ENCODE peak calls at places on chromosome 16, in ten cellular contexts. B, Z, L, Q, X, I, N, S, K and V are unnamed samples.
A peak's percentile ranks its signal among the peaks of the same experiment; 100 is the strongest.

GRCh38 chr16:1691956-1692355 is 13.9 kb downstream of the JPT2 start:
- DNase-seq in B (no peak), Z (peak; percentile 77), L (peak; percentile 89), Q (no peak), X (no peak), I (no peak), N (no peak), S (no peak), K (no peak), V (peak; percentile 67)

GRCh38 chr16:79050063-79050462 is 550.5 kb downstream of the MAF start:
- DNase-seq in B (no peak), Z (no peak), L (no peak), Q (no peak), X (no peak), I (no peak), N (no peak), S (no peak), K (no peak), V (no peak)

GRCh38 chr16:31529398-31530312 is 2.0 kb downstream of the AHSP start:
- DNase-seq in B (peak; percentile 77), Z (no peak), L (no peak), Q (peak; percentile 47), X (no peak), I (no peak), N (peak; percentile 26), S (no peak), K (no peak), V (peak; percentile 17)

GRCh38 chr16:13307255-13307654 is 405.9 kb downstream of the SHISA9 start:
- DNase-seq in B (no peak), Z (no peak), L (peak; percentile 5), Q (no peak), X (no peak), I (no peak), N (no peak), S (no peak), K (no peak), V (peak; percentile 4)

GRCh38 chr16:70433456-70434103 is 5.3 kb downstream of the ST3GAL2 start:
- DNase-seq in B (no peak), Z (peak; percentile 87), L (peak; percentile 57), Q (peak; percentile 70), X (peak; percentile 54), I (no peak), N (peak; percentile 66), S (no peak), K (peak; percentile 49), V (peak; percentile 88)

GRCh38 chr16:73047536-73048291 is at the start of gene ZFHX3:
- DNase-seq in B (no peak), Z (peak; percentile 49), L (no peak), Q (peak; percentile 67), X (peak; percentile 76), I (no peak), N (peak; percentile 83), S (peak; percentile 80), K (peak; percentile 84), V (peak; percentile 72)

GRCh38 chr16:66703359-66704215 is 7.0 kb upstream of the CMTM4 start:
- DNase-seq in B (peak; percentile 32), Z (no peak), L (no peak), Q (no peak), X (no peak), I (no peak), N (no peak), S (no peak), K (no peak), V (no peak)

GRCh38 chr16:87372305-87372704 is 11.3 kb downstream of the FBXO31 start:
- DNase-seq in B (no peak), Z (no peak), L (no peak), Q (no peak), X (no peak), I (no peak), N (no peak), S (no peak), K (no peak), V (no peak)

GRCh38 chr16:66146689-66147330 is 219.7 kb upstream of the CDH5 start:
- DNase-seq in B (no peak), Z (peak; percentile 37), L (no peak), Q (no peak), X (no peak), I (no peak), N (no peak), S (no peak), K (no peak), V (no peak)

GRCh38 chr16:15440852-15441251 is 6.5 kb downstream of the BMERB1 start:
- DNase-seq in B (no peak), Z (peak; percentile 79), L (peak; percentile 83), Q (no peak), X (no peak), I (no peak), N (no peak), S (no peak), K (no peak), V (peak; percentile 87)

GRCh38 chr16:58503863-58504688 is 4.1 kb downstream of the NDRG4 start:
- DNase-seq in B (no peak), Z (no peak), L (no peak), Q (no peak), X (no peak), I (no peak), N (no peak), S (no peak), K (no peak), V (no peak)

GRCh38 chr16:10688291-10688690 is 6.4 kb downstream of the TEKT5 start:
- DNase-seq in B (no peak), Z (no peak), L (no peak), Q (no peak), X (no peak), I (no peak), N (no peak), S (peak; percentile 12), K (no peak), V (no peak)

GRCh38 chr16:12170103-12171025 is 193.8 kb downstream of the SNX29 start:
- DNase-seq in B (no peak), Z (peak; percentile 72), L (no peak), Q (peak; percentile 44), X (no peak), I (no peak), N (peak; percentile 24), S (no peak), K (no peak), V (no peak)

GRCh38 chr16:66585477-66586239 is 6.4 kb downstream of the CMTM2 start:
- DNase-seq in B (no peak), Z (no peak), L (no peak), Q (no peak), X (no peak), I (no peak), N (no peak), S (no peak), K (no peak), V (no peak)

DNA sequence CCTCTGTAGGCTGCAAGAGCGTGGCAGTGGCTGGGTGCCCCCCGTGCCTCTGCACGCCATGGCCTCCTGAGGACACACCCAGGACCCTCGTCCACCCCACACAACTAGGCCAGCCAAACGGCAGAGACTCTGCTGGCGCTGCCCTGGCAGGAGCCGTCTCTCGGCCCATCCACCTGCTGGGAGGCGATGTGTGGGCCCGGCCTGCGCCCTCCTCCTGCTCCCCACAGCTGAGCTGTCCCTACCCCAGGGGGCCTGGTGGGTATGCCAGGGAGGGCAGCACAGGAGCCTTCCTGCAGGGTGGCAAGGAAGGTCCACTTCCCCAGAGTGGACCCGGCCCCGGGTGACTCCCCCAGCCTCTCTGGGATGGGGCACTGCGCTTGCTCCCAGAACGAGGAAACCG is 7.0 kb downstream of the RNF166 start:
- DNase-seq in B (no peak), Z (no peak), L (no peak), Q (no peak), X (no peak), I (no peak), N (no peak), S (no peak), K (no peak), V (no peak)
- H3K36me3 ChIP-seq in B (peaks cover 75% of the 10 kb centered on the region), Z (peaks cover 33% of the 10 kb centered on the region), L (peaks cover 25% of the 10 kb centered on the region), Q (no peaks in the 10 kb centered on the region), X (peaks cover 25% of the 10 kb centered on the region), I (peaks cover 3% of the 10 kb centered on the region), N (no peaks in the 10 kb centered on the region), S (no peaks in the 10 kb centered on the region), K (peaks cover 77% of the 10 kb centered on the region), V (no peaks in the 10 kb centered on the region)

GRCh38 chr16:2967211-2967631 is 1.9 kb upstream of the PAQR4 start:
- DNase-seq in B (no peak), Z (no peak), L (no peak), Q (no peak), X (no peak), I (no peak), N (no peak), S (no peak), K (no peak), V (no peak)
- H3K4me3 ChIP-seq in B (no peak overlapping the region), Z (no peak overlapping the region), L (no peak overlapping the region), Q (no peak overlapping the region), X (peak overlapping the region; percentile 37), I (no peak overlapping the region), N (no peak overlapping the region), S (peak overlapping the region; percentile 35), K (no peak overlapping the region), V (no peak overlapping the region)

GRCh38 chr16:89936981-89937380 is 11.6 kb upstream of the DEF8 start:
- DNase-seq in B (no peak), Z (no peak), L (no peak), Q (no peak), X (no peak), I (no peak), N (no peak), S (no peak), K (no peak), V (no peak)

GRCh38 chr16:89936508-89936907 is 12.0 kb upstream of the DEF8 start:
- DNase-seq in B (no peak), Z (no peak), L (no peak), Q (no peak), X (no peak), I (no peak), N (no peak), S (no peak), K (no peak), V (no peak)

GRCh38 chr16:89934611-89935553 is 11.7 kb downstream of the TUBB3 start:
- DNase-seq in B (no peak), Z (no peak), L (no peak), Q (no peak), X (no peak), I (no peak), N (no peak), S (no peak), K (no peak), V (no peak)

GRCh38 chr16:89936034-89936433 is 12.5 kb upstream of the DEF8 start:
- DNase-seq in B (no peak), Z (no peak), L (no peak), Q (no peak), X (no peak), I (no peak), N (no peak), S (no peak), K (no peak), V (no peak)

GRCh38 chr16:89938636-89938885 is 10.0 kb upstream of the DEF8 start:
- DNase-seq in B (no peak), Z (no peak), L (no peak), Q (no peak), X (no peak), I (no peak), N (no peak), S (no peak), K (no peak), V (no peak)
- H3K27me3 ChIP-seq in B (peaks cover 5% of the 10 kb centered on the region), Z (no peaks in the 10 kb centered on the region), L (no peaks in the 10 kb centered on the region), Q (no peaks in the 10 kb centered on the region), X (no peaks in the 10 kb centered on the region), I (no peaks in the 10 kb centered on the region), N (no peaks in the 10 kb centered on the region), S (no peaks in the 10 kb centered on the region), K (peaks cover 23% of the 10 kb centered on the region), V (no peaks in the 10 kb centered on the region)

DNA sequence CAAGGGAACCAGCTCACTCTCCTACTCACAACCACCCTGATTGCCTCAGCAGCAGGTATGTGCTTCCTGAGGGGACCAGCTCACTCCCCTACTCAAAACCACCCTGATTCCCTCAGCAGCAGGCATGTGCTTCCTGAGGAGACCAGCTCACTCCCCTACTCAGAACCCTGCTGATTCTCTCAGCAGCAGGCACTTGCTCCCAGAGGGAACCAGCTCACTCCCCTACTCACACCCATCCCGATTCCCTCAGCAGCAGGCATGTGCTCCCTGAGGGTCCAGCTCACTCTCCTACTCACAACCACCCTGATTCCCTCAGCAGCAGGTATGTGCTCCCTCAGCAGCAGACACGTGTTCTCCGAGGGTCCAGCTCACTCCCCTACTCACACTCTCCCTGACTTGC is 26.1 kb upstream of the COG7 start:
- DNase-seq in B (no peak), Z (no peak), L (no peak), Q (no peak), X (no peak), I (no peak), N (no peak), S (no peak), K (no peak), V (no peak)
- H3K36me3 ChIP-seq in B (peaks cover 90% of the 10 kb centered on the region), Z (peaks cover 54% of the 10 kb centered on the region), L (peaks cover 53% of the 10 kb centered on the region), Q (no peaks in the 10 kb centered on the region), X (peaks cover 73% of the 10 kb centered on the region), I (peaks cover 55% of the 10 kb centered on the region), N (no peaks in the 10 kb centered on the region), S (peaks cover 11% of the 10 kb centered on the region), K (peaks cover 100% of the 10 kb centered on the region), V (peaks cover 73% of the 10 kb centered on the region)